ENCODE peak calls at places on chromosomes 12 and 14, in nine cellular contexts. D, V, E, C, Q, W, P, K and G are unnamed samples.

GRCh38 chr12:460301-461230 is 827 bp downstream of the B4GALNT3 start:
- DNase-seq in D (peak), V (peak), E (peak), C (peak), Q (no peak), W (peak), P (no peak), K (no peak), G (no peak)

GRCh38 chr12:53978477-53979356 is 4.0 kb upstream of the HOTAIR start:
- DNase-seq in D (no peak), V (no peak), E (no peak), C (no peak), Q (no peak), W (no peak), P (no peak), K (no peak), G (no peak)

GRCh38 chr14:75306917-75307699 is 28.5 kb downstream of the FOS start:
- DNase-seq in D (no peak), V (peak), E (peak), C (no peak), Q (peak), W (no peak), P (no peak), K (no peak), G (no peak)

GRCh38 chr12:57726151-57726883 is 12.2 kb downstream of the AGAP2 start:
- DNase-seq in D (peak), V (peak), E (peak), C (peak), Q (peak), W (peak), P (peak), K (peak), G (peak)

GRCh38 chr12:65121956-65122469 is 908 bp upstream of the WIF1 start:
- DNase-seq in D (peak), V (no peak), E (no peak), C (no peak), Q (no peak), W (no peak), P (no peak), K (no peak), G (no peak)

GRCh38 chr14:34699873-34700621 is 14.3 kb downstream of the CFL2 start:
- DNase-seq in D (no peak), V (peak), E (no peak), C (no peak), Q (no peak), W (no peak), P (no peak), K (no peak), G (no peak)

GRCh38 chr14:65941091-65941490 is 528.6 kb downstream of the FUT8 start:
- DNase-seq in D (no peak), V (no peak), E (no peak), C (no peak), Q (no peak), W (no peak), P (no peak), K (no peak), G (no peak)

GRCh38 chr12:121005346-121005815 is 10.9 kb downstream of the C12orf43 start:
- DNase-seq in D (no peak), V (peak), E (peak), C (no peak), Q (no peak), W (no peak), P (no peak), K (no peak), G (no peak)

GRCh38 chr14:33646692-33647260 is 304.1 kb downstream of the EGLN3 start:
- DNase-seq in D (no peak), V (peak), E (no peak), C (no peak), Q (no peak), W (no peak), P (no peak), K (no peak), G (no peak)

GRCh38 chr14:59344711-59345455 is 120.3 kb downstream of the GPR135 start:
- DNase-seq in D (no peak), V (no peak), E (no peak), C (no peak), Q (no peak), W (no peak), P (no peak), K (no peak), G (no peak)

GRCh38 chr12:103442822-103443221 is 52.9 kb downstream of the C12orf42 start:
- DNase-seq in D (no peak), V (no peak), E (no peak), C (no peak), Q (no peak), W (no peak), P (no peak), K (no peak), G (no peak)

GRCh38 chr14:53144244-53144643 is 8.9 kb downstream of the DDHD1 start:
- DNase-seq in D (no peak), V (no peak), E (no peak), C (no peak), Q (no peak), W (no peak), P (no peak), K (no peak), G (no peak)

GRCh38 chr14:82159624-82160023 is 626.0 kb upstream of the SEL1L start:
- DNase-seq in D (no peak), V (no peak), E (no peak), C (no peak), Q (no peak), W (no peak), P (no peak), K (no peak), G (no peak)

GRCh38 chr12:96414637-96415036 is 14.4 kb upstream of the CDK17 start:
- DNase-seq in D (no peak), V (peak), E (no peak), C (no peak), Q (no peak), W (no peak), P (no peak), K (no peak), G (no peak)

GRCh38 chr14:51792819-51793218 is 67.6 kb upstream of the GNG2 start:
- DNase-seq in D (no peak), V (no peak), E (no peak), C (no peak), Q (no peak), W (no peak), P (no peak), K (no peak), G (no peak)

GRCh38 chr12:105995986-105996385 is 142.8 kb downstream of the NUAK1 start:
- DNase-seq in D (no peak), V (no peak), E (no peak), C (no peak), Q (no peak), W (no peak), P (no peak), K (no peak), G (no peak)

GRCh38 chr14:37810094-37810801 is 214.8 kb downstream of the TTC6 start:
- DNase-seq in D (no peak), V (no peak), E (no peak), C (no peak), Q (no peak), W (no peak), P (no peak), K (no peak), G (no peak)

GRCh38 chr12:95312656-95313055 is 95.0 kb downstream of the VEZT start:
- DNase-seq in D (no peak), V (no peak), E (no peak), C (no peak), Q (no peak), W (no peak), P (no peak), K (no peak), G (no peak)

GRCh38 chr12:15591811-15592210 is 197.4 kb downstream of the EPS8 start:
- DNase-seq in D (no peak), V (no peak), E (no peak), C (no peak), Q (no peak), W (no peak), P (no peak), K (no peak), G (no peak)

GRCh38 chr14:99378782-99379214 is 101.9 kb downstream of the SETD3 start:
- DNase-seq in D (no peak), V (peak), E (no peak), C (no peak), Q (no peak), W (no peak), P (no peak), K (no peak), G (no peak)

GRCh38 chr14:41071351-41071750 is 535.3 kb upstream of the LRFN5 start:
- DNase-seq in D (no peak), V (no peak), E (no peak), C (no peak), Q (no peak), W (no peak), P (no peak), K (no peak), G (no peak)

DNA sequence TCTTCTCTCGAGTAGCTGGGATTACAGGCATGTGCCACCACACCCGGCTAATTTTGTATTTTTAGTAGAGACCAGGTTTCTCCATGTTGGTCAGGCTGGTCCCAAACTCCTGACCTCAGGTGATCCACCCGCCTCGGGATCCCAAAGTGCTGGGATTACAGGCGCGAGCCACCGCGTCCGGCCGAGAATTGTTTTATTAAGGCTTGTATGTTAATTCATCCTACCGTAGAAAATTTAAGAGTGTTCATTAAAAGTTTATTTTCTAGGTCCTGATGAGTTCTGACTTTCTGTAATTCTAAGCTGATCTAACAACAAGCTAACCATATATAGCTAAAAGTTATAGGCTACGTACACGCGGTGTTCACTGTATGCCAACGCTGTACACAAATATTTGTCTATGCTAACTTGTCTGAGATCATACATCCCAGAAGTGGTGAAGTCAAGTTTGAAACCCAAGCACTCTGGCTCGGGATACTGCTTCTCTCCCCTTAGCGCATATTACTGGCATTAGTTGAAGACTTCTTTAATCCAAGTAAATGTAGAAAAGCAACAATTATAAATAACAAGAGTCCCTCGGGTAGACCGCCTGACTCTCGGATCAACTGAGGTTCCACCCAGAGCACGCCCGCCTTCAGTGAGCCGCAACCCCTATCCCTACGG is 570 bp upstream of the MRPS35 start:
- DNase-seq in D (no peak), V (peak), E (no peak), C (peak), Q (peak), W (no peak), P (no peak), K (no peak), G (no peak)
- H3K4me3 ChIP-seq in D (peak), V (peak), E (peak), C (peak), Q (peak), W (peak), P (peak), K (peak), G (peak)

DNA sequence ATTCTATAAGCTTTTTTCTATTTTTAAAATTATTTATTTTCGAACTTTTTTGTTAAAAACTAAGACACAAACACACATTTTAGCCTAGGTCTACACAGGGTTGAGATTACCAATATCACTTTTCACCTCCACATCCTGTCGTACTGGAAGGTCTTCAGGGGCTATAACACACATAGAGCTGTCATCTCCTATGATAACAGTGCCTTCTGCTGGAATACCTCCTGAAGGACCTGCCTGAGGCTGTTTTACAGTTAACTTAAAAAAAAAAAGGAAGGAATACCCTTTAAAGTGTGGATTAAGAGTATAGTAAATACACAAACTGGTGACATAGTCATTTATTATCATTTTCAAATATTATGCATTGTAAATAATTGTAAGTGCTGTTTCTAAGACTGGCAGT is 43.0 kb downstream of the RASSF8 start:
- DNase-seq in D (no peak), V (no peak), E (no peak), C (no peak), Q (no peak), W (no peak), P (no peak), K (no peak), G (no peak)
- TF ChIP-seq CTCF in D (no peak), V (peak), E (no peak), C (no peak), Q (no peak), W (no peak), P (no peak), K (no peak), G (no peak)

GRCh38 chr12:50825372-50825838 is 17.3 kb upstream of the TMPRSS12 start:
- DNase-seq in D (no peak), V (peak), E (no peak), C (no peak), Q (no peak), W (no peak), P (no peak), K (no peak), G (no peak)
- H3K27ac ChIP-seq in D (peak), V (no peak), E (peak), C (peak), Q (peak), W (peak), P (peak), K (peak), G (no peak)

DNA sequence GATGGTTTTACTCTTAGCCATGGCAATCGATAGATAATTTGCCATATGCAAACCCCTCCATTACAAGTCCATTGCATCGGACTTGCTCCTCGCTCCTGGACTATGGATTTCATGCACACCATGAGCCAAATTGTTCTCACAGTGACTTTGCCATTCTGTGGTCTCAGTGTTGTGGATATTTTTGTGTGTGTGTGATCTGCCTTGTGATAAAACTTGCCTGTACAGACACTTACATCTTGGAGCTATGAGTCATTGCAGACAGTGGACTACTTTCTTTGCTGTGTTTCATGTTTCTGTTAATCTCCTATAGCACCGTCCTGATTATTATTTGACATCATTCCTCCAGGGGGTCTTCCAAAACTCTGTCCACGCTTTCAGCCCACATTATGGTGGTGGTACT is 8.4 kb upstream of the OR4K13 start:
- DNase-seq in D (no peak), V (no peak), E (no peak), C (no peak), Q (no peak), W (no peak), P (no peak), K (no peak), G (no peak)
- H3K4me3 ChIP-seq in D (no peak), V (no peak), E (no peak), C (no peak), Q (no peak), W (no peak), P (no peak), K (no peak), G (no peak)